ENCODE peak calls at places on chromosomes 11 and 22, in four cellular contexts. O, Q, U and Z are unnamed samples.

GRCh38 chr22:25508161-25508560 is 56.3 kb upstream of the GRK3 start:
- DNase-seq in U (no peak), Q (no peak), O (no peak), Z (no peak)

GRCh38 chr11:128210148-128210940 is 377.0 kb downstream of the ETS1 start:
- DNase-seq in Q (no peak), U (peak; percentile 96), O (no peak), Z (no peak)

GRCh38 chr22:23180301-23180892 is at the start of gene BCR:
- DNase-seq in Q (peak; percentile 72), U (peak; percentile 67), O (peak; percentile 79), Z (no peak)

GRCh38 chr22:32824531-32825315 is 23.2 kb downstream of the TIMP3 start:
- DNase-seq in U (no peak), Q (no peak), O (no peak), Z (no peak)

GRCh38 chr11:120547871-120548681 is 36.5 kb downstream of the GRIK4 start:
- DNase-seq in U (peak; percentile 98), O (peak; percentile 95), Q (peak; percentile 82), Z (peak; percentile 94)

GRCh38 chr22:27260087-27260730 is 541.3 kb downstream of the MN1 start:
- DNase-seq in Q (no peak), U (no peak), O (no peak), Z (no peak)

GRCh38 chr22:36331912-36332622 is 55.7 kb downstream of the MYH9 start:
- DNase-seq in Q (peak; percentile 77), O (peak; percentile 80), U (peak; percentile 58), Z (no peak)

GRCh38 chr11:130136107-130136506 is 23.5 kb upstream of the ST14 start:
- DNase-seq in U (no peak), O (no peak), Q (no peak), Z (no peak)

GRCh38 chr11:62933285-62933684 is 12.1 kb upstream of the CHRM1 start:
- DNase-seq in Q (no peak), U (no peak), O (no peak), Z (no peak)

GRCh38 chr11:29260939-29261705 is 755.7 kb downstream of the KCNA4 start:
- DNase-seq in U (peak; percentile 34), O (no peak), Q (no peak), Z (no peak)

GRCh38 chr11:19156892-19157291 is 39.9 kb downstream of the ZDHHC13 start:
- DNase-seq in O (no peak), Q (no peak), U (no peak), Z (no peak)

GRCh38 chr11:128482512-128483191 is 104.7 kb downstream of the ETS1 start:
- DNase-seq in U (no peak), Q (no peak), O (no peak), Z (no peak)

GRCh38 chr11:110032957-110033570 is 60.1 kb upstream of the ZC3H12C start:
- DNase-seq in U (no peak), O (no peak), Q (no peak), Z (no peak)

GRCh38 chr22:22197993-22198402 is 46.6 kb upstream of the VPREB1 start:
- DNase-seq in O (no peak), Q (no peak), U (no peak), Z (no peak)

GRCh38 chr11:16669799-16670415 is 68.5 kb upstream of the C11orf58 start:
- DNase-seq in Q (no peak), O (no peak), U (no peak), Z (no peak)

GRCh38 chr11:130548491-130548833 is 100.0 kb downstream of the ADAMTS15 start:
- DNase-seq in U (peak; percentile 35), Q (no peak), O (no peak), Z (no peak)

GRCh38 chr11:95877288-95877687 is 46.6 kb downstream of the MTMR2 start:
- DNase-seq in U (peak; percentile 96), O (no peak), Q (no peak), Z (no peak)

GRCh38 chr11:77027275-77027674 is 6.9 kb upstream of the B3GNT6 start:
- DNase-seq in U (peak; percentile 7), Q (no peak), O (no peak), Z (no peak)

GRCh38 chr22:36577019-36577418 is 48.1 kb upstream of the EIF3D start:
- DNase-seq in Q (no peak), O (no peak), U (peak; percentile 66), Z (no peak)

GRCh38 chr11:103637250-103637649 is 399.2 kb upstream of the DDI1 start:
- DNase-seq in U (peak; percentile 46), Q (no peak), O (no peak), Z (no peak)

GRCh38 chr11:88307749-88308425 is 29.6 kb downstream of the CTSC start:
- DNase-seq in Q (no peak), U (no peak), O (no peak), Z (no peak)

GRCh38 chr22:32323513-32324164 is 34.0 kb upstream of the RFPL3 start:
- DNase-seq in Q (no peak), U (no peak), O (no peak), Z (peak; percentile 76)

GRCh38 chr11:95599959-95600586 is 189.5 kb downstream of the FAM76B start:
- DNase-seq in U (no peak), O (no peak), Q (no peak), Z (no peak)

GRCh38 chr22:35203583-35203982 is 53.7 kb upstream of the HMGXB4 start:
- DNase-seq in U (no peak), O (no peak), Q (no peak), Z (no peak)

GRCh38 chr11:43508511-43508918 is 149.8 kb downstream of the TTC17 start:
- DNase-seq in O (no peak), Q (no peak), U (peak; percentile 58), Z (no peak)

GRCh38 chr22:21964234-21964633 is 11.6 kb upstream of the PPM1F start:
- DNase-seq in U (no peak), Q (no peak), O (no peak), Z (no peak)

GRCh38 chr11:59822989-59823566 is 12.5 kb upstream of the MRPL16 start:
- DNase-seq in Q (no peak), O (no peak), U (peak; percentile 21), Z (no peak)

GRCh38 chr11:75308116-75308515 is 43.3 kb downstream of the ARRB1 start:
- DNase-seq in U (no peak), O (no peak), Q (no peak), Z (no peak)

GRCh38 chr22:39336411-39336810 is 13.4 kb upstream of the SYNGR1 start:
- DNase-seq in O (no peak), U (no peak), Q (no peak), Z (no peak)

GRCh38 chr11:74677131-74677530 is 54.1 kb downstream of the CHRDL2 start:
- DNase-seq in U (no peak), O (no peak), Q (peak; percentile 7), Z (peak; percentile 34)

GRCh38 chr11:122453586-122453985 is 201.9 kb upstream of the UBASH3B start:
- DNase-seq in O (no peak), U (no peak), Q (no peak), Z (no peak)

GRCh38 chr11:13699041-13699440 is 30.6 kb downstream of the FAR1 start:
- DNase-seq in Q (no peak), O (no peak), U (no peak), Z (no peak)

GRCh38 chr22:29842740-29843139 is 4.7 kb upstream of the ASCC2 start:
- DNase-seq in U (peak; percentile 92), O (no peak), Q (no peak), Z (no peak)

GRCh38 chr22:43109921-43110443 is 568 bp upstream of the BIK start:
- DNase-seq in O (no peak), Q (no peak), U (no peak), Z (no peak)

GRCh38 chr11:73623651-73624050 is 22.7 kb upstream of the PLEKHB1 start:
- DNase-seq in U (no peak), O (no peak), Q (no peak), Z (no peak)

DNA sequence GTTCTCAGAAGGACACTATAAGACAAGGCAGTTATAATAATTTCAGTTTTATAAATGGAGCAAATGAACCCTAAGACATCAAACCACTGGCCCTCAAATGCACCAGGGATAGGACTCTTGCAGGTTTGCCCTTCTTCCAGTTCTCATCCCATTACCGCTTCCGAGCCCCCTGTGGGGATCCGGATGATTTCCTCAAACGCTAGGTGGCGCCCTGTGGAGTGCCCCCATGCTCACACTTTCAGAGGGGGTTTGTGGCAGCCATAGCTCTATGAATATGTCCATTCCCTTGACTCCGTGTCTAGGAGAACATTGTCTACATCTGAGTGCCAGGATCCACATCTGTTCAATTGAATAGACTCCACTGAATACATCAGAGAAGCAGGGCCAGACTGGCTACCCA is 816.3 kb downstream of the NTM start:
- DNase-seq in O (no peak), Q (no peak), U (no peak), Z (no peak)
- TF ChIP-seq CTCF in O (no peak), Q (no peak), U (peak; percentile 7), Z (peak; percentile 29)

GRCh38 chr11:84720706-84721402 is 906.3 kb downstream of the DLG2 start:
- DNase-seq in O (peak; percentile 45), U (no peak), Q (no peak), Z (no peak)

GRCh38 chr11:84721561-84721961 is 905.6 kb downstream of the DLG2 start:
- DNase-seq in O (no peak), U (no peak), Q (no peak), Z (no peak)

GRCh38 chr11:84719935-84720577 is 907.1 kb downstream of the DLG2 start:
- DNase-seq in Q (no peak), U (no peak), O (no peak), Z (no peak)

GRCh38 chr11:84722583-84723108 is 904.5 kb downstream of the DLG2 start:
- DNase-seq in O (no peak), Q (no peak), U (no peak), Z (no peak)
- TF ChIP-seq CTCF in O (no peak), Q (no peak), U (no peak), Z (no peak)

DNA sequence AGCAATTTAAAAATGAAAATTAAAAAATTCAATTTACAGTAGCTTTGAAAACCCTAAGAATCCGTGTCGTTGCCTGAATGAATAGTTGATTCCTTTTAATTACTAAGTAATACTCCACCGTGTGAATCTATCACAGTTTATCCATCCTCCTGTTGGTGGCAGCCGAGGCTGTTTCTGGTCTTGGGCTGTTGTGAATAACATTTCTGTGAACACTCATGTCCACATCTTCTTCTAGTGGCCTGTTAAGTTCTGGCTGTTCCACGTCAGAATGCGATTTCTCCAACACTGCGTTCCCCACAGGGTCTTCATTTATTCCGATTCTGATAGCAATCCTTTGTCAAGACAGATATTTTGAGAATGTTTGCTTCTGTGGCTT is 223.0 kb downstream of the TBC1D22A start:
- DNase-seq in Q (no peak), U (no peak), O (no peak), Z (no peak)
- TF ChIP-seq CTCF in Q (no peak), U (no peak), O (no peak), Z (no peak)

GRCh38 chr11:101715281-101715680 is 131.5 kb upstream of the TRPC6 start:
- DNase-seq in U (no peak), Q (no peak), O (no peak), Z (no peak)

GRCh38 chr11:101723371-101723770 is 139.6 kb upstream of the TRPC6 start:
- DNase-seq in U (no peak), O (no peak), Q (no peak), Z (no peak)

GRCh38 chr11:101717621-101718020 is 133.8 kb upstream of the TRPC6 start:
- DNase-seq in Q (no peak), O (no peak), U (no peak), Z (no peak)

GRCh38 chr11:101721270-101721669 is 137.5 kb upstream of the TRPC6 start:
- DNase-seq in U (no peak), Q (peak; percentile 34), O (no peak), Z (no peak)

DNA sequence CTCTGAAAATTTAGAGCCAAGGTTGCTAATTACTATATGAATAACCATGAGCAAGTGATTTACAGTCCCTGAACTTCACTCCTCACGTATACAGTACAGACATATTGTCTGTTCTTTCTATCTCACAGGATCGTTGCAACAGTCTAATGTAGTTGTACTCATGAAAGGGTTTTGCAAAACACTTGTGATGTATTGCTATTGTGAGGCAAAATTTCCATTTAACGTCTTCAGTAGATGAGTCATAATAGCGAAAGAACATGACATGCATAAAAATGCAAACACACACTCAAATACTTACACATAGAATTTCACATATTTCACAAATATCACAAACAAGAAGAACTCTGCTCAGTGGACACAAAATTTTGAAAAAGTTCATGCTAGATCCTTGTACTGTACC is 134.6 kb upstream of the TRPC6 start:
- DNase-seq in Q (no peak), O (no peak), U (peak; percentile 30), Z (no peak)
- TF ChIP-seq CTCF in Q (no peak), O (no peak), U (no peak), Z (no peak)